ENCODE peak calls at places on chromosomes 1 and 21, in seven cellular contexts. I is fibroblast of lung, F is cardiac fibroblast, K is mammary epithelial cell, L is astrocyte of the cerebellum, Q is tibial nerve, V is stomach. N is an unnamed sample.

GRCh38 chr1:1170891-1171550 is 2.7 kb upstream of the TTLL10 start:
- DNase-seq in I (no peak), Q (no peak), V (no peak), K (no peak), L (no peak), F (no peak), N (no peak)

GRCh38 chr1:218983848-218984247 is 189.8 kb upstream of the LYPLAL1 start:
- DNase-seq in L (no peak), V (no peak), Q (no peak), F (no peak), K (no peak), I (no peak), N (no peak)

GRCh38 chr1:32933742-32934322 is 30.8 kb downstream of the RNF19B start:
- DNase-seq in L (no peak), Q (peak; percentile 32), I (peak; percentile 18), K (peak; percentile 80), V (peak; percentile 40), F (peak; percentile 69), N (no peak)

GRCh38 chr1:220983877-220984635 is 104.8 kb downstream of the HLX start:
- DNase-seq in F (no peak), I (no peak), L (no peak), V (no peak), K (no peak), Q (no peak), N (no peak)

GRCh38 chr1:71307451-71307850 is 226.6 kb upstream of the ZRANB2 start:
- DNase-seq in F (peak; percentile 73), I (peak; percentile 55), L (peak; percentile 18), Q (no peak), V (no peak), K (peak; percentile 24), N (no peak)

GRCh38 chr1:192821296-192821695 is 12.5 kb downstream of the RGS2 start:
- DNase-seq in F (no peak), L (no peak), I (no peak), V (no peak), Q (no peak), K (no peak), N (no peak)

GRCh38 chr1:155178441-155179106 is 4.9 kb downstream of the TRIM46 start:
- DNase-seq in I (no peak), V (peak; percentile 28), L (no peak), Q (peak; percentile 19), K (no peak), F (no peak), N (no peak)

GRCh38 chr21:41606706-41607105 is 98.7 kb upstream of the TMPRSS2 start:
- DNase-seq in F (no peak), L (no peak), I (no peak), K (no peak), Q (no peak), V (no peak), N (no peak)

GRCh38 chr21:25790122-25790951 is 55.6 kb downstream of the GABPA start:
- DNase-seq in V (no peak), I (peak; percentile 51), F (peak; percentile 56), Q (peak; percentile 5), K (peak; percentile 27), L (peak; percentile 16), N (peak; percentile 17)
- TF ChIP-seq CTCF in V (no peak), I (peak; percentile 37), F (peak; percentile 36), Q (peak; percentile 18), K (peak; percentile 53), L (peak; percentile 58), N (peak; percentile 19)

GRCh38 chr21:45357436-45358260 is 47.3 kb upstream of the COL18A1 start:
- DNase-seq in Q (no peak), K (no peak), V (peak; percentile 60), L (no peak), F (peak; percentile 44), I (peak; percentile 62), N (no peak)
- TF ChIP-seq CTCF in Q (no peak), K (no peak), V (no peak), L (peak; percentile 6), F (peak; percentile 12), I (peak; percentile 3), N (no peak)

DNA sequence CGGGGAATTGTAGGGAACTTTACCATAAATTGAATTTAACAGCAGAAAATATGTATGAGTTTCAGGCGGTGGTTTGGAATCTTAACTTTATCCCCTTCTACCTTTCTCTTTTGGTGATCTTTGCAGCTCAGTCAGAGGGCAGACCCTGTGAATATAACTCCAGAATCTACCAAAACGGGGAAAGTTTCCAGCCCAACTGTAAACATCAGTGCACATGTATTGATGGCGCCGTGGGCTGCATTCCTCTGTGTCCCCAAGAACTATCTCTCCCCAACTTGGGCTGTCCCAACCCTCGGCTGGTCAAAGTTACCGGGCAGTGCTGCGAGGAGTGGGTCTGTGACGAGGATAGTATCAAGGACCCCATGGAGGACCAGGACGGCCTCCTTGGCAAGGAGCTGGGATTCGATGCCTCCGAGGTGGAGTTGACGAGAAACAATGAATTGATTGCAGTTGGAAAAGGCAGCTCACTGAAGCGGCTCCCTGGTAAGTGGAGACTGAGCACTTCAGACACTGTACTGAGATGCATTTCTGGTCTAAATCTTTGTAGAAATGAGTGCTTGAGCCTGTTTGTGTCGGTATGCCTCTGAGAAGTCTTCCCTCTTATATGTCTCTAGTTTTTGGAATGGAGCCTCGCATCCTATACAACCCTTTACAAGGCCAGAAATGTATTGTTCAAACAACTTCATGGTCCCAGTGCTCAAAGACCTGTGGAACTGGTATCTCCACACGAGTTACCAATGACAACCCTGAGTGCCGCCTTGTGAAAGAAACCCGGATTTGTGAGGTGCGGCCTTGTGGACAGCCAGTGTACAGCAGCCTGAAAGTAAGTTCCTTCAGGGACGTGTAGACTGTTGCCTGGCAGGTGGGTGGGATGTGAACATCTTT is 1.5 kb downstream of the CCN1 start:
- DNase-seq in Q (no peak), L (no peak), V (no peak), K (peak; percentile 72), I (peak; percentile 81), F (peak; percentile 88), N (no peak)
- TF ChIP-seq CTCF in Q (no peak), L (peak; percentile 40), V (peak; percentile 31), K (peak; percentile 63), I (peak; percentile 51), F (peak; percentile 55), N (no peak)

GRCh38 chr1:13228343-13228781 is 2.4 kb upstream of the PRAMEF18 start:
- DNase-seq in Q (no peak), F (no peak), V (peak; percentile 41), L (no peak), I (no peak), K (no peak), N (peak; percentile 38)
- TF ChIP-seq CTCF in Q (peak; percentile 7), F (no peak), V (no peak), L (no peak), I (no peak), K (no peak), N (peak; percentile 58)

GRCh38 chr1:11904978-11905377 is 21.2 kb downstream of the KIAA2013 start:
- DNase-seq in V (no peak), L (no peak), F (no peak), I (no peak), Q (no peak), K (no peak), N (no peak)

GRCh38 chr1:11908139-11909021 is 17.8 kb downstream of the KIAA2013 start:
- DNase-seq in F (peak; percentile 98), K (peak; percentile 100), Q (peak; percentile 83), L (peak; percentile 96), I (peak; percentile 99), V (peak; percentile 92), N (peak; percentile 75)

GRCh38 chr1:11906870-11907269 is 19.4 kb downstream of the KIAA2013 start:
- DNase-seq in L (no peak), I (no peak), K (no peak), Q (no peak), V (no peak), F (no peak), N (no peak)

GRCh38 chr1:11903210-11903609 is 23.0 kb downstream of the KIAA2013 start:
- DNase-seq in I (no peak), L (no peak), Q (no peak), F (no peak), K (no peak), V (no peak), N (no peak)

DNA sequence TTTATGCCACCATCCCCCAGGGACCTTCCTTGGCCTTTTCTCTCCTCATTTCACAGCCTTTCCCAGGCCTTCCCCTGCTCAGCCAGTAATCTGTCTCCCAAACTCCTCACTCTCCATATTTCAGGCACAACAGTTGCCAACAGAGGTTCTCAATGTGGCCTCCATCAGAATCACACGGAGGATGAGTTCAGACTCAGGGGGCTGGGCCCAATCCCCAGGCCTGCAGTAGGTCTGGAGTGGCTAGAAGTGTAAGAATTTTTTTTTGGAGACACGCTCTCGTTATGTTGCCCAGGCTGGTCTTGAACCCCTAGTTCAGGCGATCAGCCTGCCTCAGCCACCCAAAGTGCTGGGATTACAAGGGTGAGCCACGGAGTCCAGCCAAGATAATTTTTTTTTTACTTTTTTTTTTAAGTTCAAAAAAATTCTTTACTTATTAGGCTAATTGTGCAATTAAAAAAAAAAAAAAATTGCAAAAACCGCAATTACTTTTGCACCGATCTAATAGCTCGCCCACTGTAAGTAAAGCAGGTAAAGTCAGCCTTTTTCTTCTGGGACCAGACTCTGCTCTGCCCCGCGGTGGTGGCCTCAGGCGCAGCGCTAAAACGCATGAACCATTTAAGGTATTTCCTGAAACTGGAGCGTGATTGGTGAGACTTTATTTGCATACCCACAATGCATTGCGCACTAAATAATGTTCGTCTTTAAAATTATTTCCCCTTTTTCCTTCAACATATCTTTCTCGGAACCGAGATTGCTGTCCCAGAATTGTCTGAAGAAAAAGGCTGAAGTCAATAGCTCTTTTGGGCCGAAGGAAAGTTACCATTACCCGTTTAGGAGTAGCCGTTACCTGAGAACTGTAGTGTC is 18.7 kb downstream of the KIAA2013 start:
- DNase-seq in Q (peak; percentile 95), K (peak; percentile 87), F (peak; percentile 97), V (peak; percentile 92), I (peak; percentile 97), L (peak; percentile 92), N (peak; percentile 90)
- TF ChIP-seq CTCF in Q (peak; percentile 76), K (peak; percentile 74), F (peak; percentile 80), V (peak; percentile 74), I (peak; percentile 83), L (peak; percentile 91), N (peak; percentile 93)

GRCh38 chr1:64396817-64397216 is 73.1 kb upstream of the CACHD1 start:
- DNase-seq in L (no peak), Q (no peak), V (no peak), K (no peak), F (peak; percentile 17), I (no peak), N (no peak)
- TF ChIP-seq CTCF in L (no peak), Q (no peak), V (no peak), K (no peak), F (no peak), I (peak; percentile 5), N (no peak)

GRCh38 chr1:248873409-248873992 is 14.6 kb upstream of the ZNF692 start:
- DNase-seq in L (peak; percentile 91), Q (peak; percentile 95), K (peak; percentile 95), V (peak; percentile 94), F (peak; percentile 98), I (peak; percentile 97), N (peak; percentile 84)
- TF ChIP-seq CTCF in L (no peak), Q (no peak), K (no peak), V (no peak), F (no peak), I (no peak), N (no peak)